ENCODE peak calls at places on chromosomes 13 and 19, in four cellular contexts. V is HepG2, L is OCI-LY7, A is DND-41. U is an unnamed sample.

GRCh38 chr13:98768522-98768921 is 16.1 kb upstream of the SLC15A1 start:
- DNase-seq in V (no peak), L (no peak), A (no peak), U (no peak)

GRCh38 chr13:112895521-112896465 is 73.2 kb upstream of the MCF2L start:
- DNase-seq in V (no peak), L (no peak), A (no peak), U (no peak)

GRCh38 chr13:98779695-98780094 is 27.2 kb upstream of the SLC15A1 start:
- DNase-seq in V (no peak), L (no peak), A (no peak), U (no peak)

GRCh38 chr19:13155472-13156284 is 5.5 kb downstream of the IER2 start:
- DNase-seq in V (peak; percentile 69), L (peak; percentile 91), A (peak; percentile 89), U (peak; percentile 65)

GRCh38 chr13:36115306-36115705 is 15.9 kb downstream of the DCLK1 start:
- DNase-seq in V (no peak), L (no peak), A (no peak), U (no peak)

GRCh38 chr13:30659980-30660379 is 42.3 kb downstream of the USPL1 start:
- DNase-seq in V (no peak), L (peak; percentile 23), A (no peak), U (peak; percentile 8)

GRCh38 chr19:41871573-41872383 is 5.3 kb upstream of the CD79A start:
- DNase-seq in V (no peak), L (peak; percentile 83), A (peak; percentile 94), U (no peak)

GRCh38 chr13:48295271-48295670 is 8.3 kb upstream of the RB1 start:
- DNase-seq in V (no peak), L (no peak), A (no peak), U (no peak)

GRCh38 chr13:44151474-44151873 is 222.2 kb upstream of the SERP2 start:
- DNase-seq in V (no peak), L (no peak), A (no peak), U (no peak)

GRCh38 chr13:108326318-108326717 is 56.8 kb downstream of the TNFSF13B start:
- DNase-seq in V (peak; percentile 13), L (peak; percentile 66), A (no peak), U (no peak)

DNA sequence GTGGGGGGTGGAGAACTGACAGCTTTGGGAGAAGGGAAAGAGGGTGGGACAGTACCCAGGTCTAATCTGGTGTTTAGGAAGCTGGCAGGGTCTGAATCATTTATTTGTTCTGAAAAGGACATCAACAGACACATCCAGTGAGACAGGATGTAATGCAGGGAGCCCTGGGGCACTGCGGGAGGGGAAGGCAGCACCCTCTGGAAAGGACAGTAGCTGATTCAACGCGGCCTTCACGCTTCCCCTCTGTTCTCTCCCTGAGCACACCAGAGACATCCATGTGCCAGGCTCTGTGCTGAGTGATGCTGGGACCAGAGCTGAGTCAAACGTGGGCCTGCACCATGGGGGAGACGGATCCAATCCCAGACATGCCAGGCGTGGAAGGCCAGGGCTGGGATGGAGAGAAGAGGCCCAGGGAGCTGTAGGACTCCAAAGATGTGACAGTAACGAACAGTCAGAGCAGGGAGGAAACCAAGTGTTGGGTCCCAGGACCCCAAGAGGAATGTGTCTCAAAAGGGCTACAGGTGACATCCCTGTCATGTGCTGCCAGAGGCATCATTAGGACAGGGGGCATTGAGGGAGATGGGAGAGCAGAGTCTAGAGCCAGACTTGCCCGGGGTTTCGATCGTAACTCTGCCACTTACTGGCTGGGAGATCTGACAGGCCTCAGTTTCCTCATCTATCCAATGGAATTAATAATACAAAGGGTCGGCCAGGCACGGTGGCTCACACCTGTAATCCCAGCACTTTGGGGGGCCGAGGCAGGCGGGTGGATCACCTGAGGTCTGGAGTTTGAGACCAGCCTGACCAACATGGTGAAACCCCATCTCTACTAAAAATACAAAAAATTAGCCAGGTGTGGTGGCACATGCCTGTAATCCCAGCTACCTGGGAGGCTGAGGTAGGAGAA is 1.7 kb downstream of the ETFB start:
- DNase-seq in V (peak; percentile 76), L (no peak), A (no peak), U (peak; percentile 37)
- H3K4me2 ChIP-seq in V (peak overlapping the region; percentile 100), L (peak overlapping the region; percentile 11), A (peak overlapping the region; percentile 43), U (peak overlapping the region; percentile 6)

GRCh38 chr13:73059460-73060250 is 850 bp downstream of the KLF5 start:
- DNase-seq in V (peak; percentile 52), L (peak; percentile 20), A (peak; percentile 54), U (peak; percentile 55)

GRCh38 chr13:73058741-73059459 is at the start of gene KLF5:
- DNase-seq in V (peak; percentile 85), L (peak; percentile 82), A (peak; percentile 95), U (peak; percentile 99)

GRCh38 chr13:73056054-73056962 is 2.5 kb upstream of the KLF5 start:
- DNase-seq in V (peak; percentile 70), L (no peak), A (no peak), U (peak; percentile 61)

GRCh38 chr13:73058432-73058740 is 419 bp upstream of the KLF5 start:
- DNase-seq in V (no peak), L (no peak), A (no peak), U (no peak)

GRCh38 chr13:73057284-73058025 is 1.4 kb upstream of the KLF5 start:
- DNase-seq in V (no peak), L (no peak), A (no peak), U (no peak)
- H3K4me2 ChIP-seq in V (peak overlapping the region; percentile 83), L (no peak overlapping the region), A (no peak overlapping the region), U (peak overlapping the region; percentile 85)

DNA sequence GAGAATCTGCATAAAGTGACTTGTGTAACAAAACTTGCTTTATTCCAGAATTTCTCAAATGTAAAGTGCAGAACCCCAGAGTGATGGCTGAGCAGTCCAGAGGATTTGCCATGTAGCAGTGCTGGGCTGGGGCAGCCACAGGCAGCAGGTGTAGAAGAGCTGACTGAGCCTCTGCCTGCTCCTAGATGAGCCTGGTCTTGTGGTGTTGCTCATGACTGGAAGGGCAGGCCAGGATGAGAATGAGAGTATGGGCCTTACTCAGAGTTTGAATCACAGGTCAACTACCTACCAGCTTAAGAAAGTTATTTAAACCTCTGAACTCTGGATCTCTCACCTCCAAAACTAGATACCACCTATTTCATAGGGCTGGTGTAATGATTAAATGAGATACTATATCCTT is 2.9 kb upstream of the C13orf42 start:
- DNase-seq in V (no peak), L (no peak), A (no peak), U (peak; percentile 6)
- H3K4me2 ChIP-seq in V (no peak overlapping the region), L (no peak overlapping the region), A (no peak overlapping the region), U (no peak overlapping the region)

DNA sequence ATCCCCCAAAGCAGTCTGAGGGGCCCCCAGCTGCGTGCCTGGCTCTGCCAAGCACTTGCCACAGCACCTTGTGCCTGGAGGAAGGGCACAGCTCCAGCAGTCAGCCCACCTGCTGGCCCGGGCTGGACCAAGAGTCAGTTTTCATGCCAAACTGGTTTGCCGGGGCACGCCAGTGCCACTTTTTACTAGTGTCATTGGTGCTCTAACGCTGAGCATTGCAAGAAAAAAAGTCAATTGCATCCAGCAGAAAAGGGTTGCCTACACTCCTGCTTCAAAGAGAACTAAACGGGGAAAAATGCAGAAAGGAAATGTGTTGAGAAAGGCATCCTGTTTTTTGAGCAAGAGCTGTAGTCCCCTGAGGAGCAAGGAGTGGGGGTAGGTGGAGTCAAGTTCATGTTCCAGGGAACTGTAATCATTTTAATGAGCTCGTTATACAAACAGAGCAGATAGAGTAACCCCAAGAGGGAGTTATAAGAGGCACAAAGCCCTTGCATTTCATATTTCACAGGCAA is 68.4 kb downstream of the F2RL3 start:
- DNase-seq in V (no peak), L (no peak), A (no peak), U (peak; percentile 5)
- H3K4me2 ChIP-seq in V (no peak overlapping the region), L (peak overlapping the region; percentile 24), A (no peak overlapping the region), U (peak overlapping the region; percentile 22)

DNA sequence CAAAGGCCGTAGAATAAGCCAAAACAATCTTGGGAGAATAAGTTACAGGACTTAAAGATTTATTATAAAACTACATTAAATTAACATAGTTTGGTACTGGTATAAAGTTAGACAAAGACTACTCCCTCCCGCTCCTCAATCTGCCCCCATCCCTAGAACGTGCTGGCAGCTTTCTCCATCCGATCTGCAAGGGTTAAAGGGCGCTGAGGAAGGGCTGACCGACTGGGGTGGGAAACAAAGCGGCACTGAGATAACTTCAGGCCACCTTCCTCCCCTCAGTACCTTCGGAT is 811 bp upstream of the SUGT1 start:
- DNase-seq in V (no peak), L (no peak), A (no peak), U (no peak)
- H3K4me2 ChIP-seq in V (peak overlapping the region; percentile 80), L (peak overlapping the region; percentile 78), A (peak overlapping the region; percentile 80), U (peak overlapping the region; percentile 97)

GRCh38 chr13:62302341-62302740 is 886.7 kb upstream of the PCDH20 start:
- DNase-seq in V (no peak), L (no peak), A (no peak), U (no peak)

GRCh38 chr13:62300021-62300420 is 884.4 kb upstream of the PCDH20 start:
- DNase-seq in V (no peak), L (no peak), A (no peak), U (no peak)

GRCh38 chr13:62309904-62310303 is 894.3 kb upstream of the PCDH20 start:
- DNase-seq in V (no peak), L (no peak), A (no peak), U (no peak)

DNA sequence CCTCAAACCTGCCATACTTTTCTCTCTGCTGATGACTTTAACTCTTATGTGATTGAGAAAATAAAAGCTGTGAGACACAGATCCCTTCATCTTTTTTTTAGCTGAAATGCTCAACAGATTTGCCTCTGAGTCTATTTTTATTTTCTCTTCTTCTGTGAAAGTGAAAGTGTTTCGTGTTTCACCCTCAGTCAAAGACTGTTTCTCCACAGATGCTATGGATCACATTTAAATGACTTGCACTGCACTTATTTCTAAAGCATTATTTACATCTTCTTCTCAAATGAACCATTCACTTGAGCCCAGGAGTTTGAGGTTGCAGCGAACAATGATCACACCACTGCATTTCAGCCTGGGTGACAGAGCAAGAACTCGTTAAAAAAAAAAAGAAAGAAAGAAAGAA is 890.1 kb upstream of the PCDH20 start:
- DNase-seq in V (no peak), L (peak; percentile 58), A (no peak), U (no peak)
- H3K4me2 ChIP-seq in V (no peak overlapping the region), L (peak overlapping the region; percentile 73), A (no peak overlapping the region), U (no peak overlapping the region)

DNA sequence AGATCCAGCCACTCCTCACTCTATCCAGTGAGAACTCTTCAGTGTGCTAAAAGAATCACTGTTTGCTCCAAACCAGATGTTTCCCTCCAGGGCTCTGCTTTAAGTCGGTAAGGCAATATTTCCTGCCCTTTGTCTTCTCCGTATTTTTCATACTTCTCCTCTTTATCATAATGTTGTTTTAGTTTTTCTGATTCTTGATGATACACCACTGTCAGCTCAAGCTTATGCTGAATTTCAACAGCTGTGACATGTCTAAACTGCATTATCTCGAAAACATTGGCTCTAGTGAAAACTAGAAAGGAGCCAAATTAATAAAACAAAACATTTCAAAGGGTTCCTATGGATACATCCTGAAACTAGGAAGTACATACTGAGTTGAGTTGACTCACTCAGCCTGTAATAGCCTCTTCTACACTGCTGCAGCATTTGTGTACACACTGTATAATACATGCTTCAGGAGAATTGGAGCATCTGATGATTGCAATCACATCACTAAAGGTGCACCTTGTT is 39.8 kb downstream of the GPR180 start:
- DNase-seq in V (no peak), L (no peak), A (no peak), U (peak; percentile 86)
- H3K4me2 ChIP-seq in V (no peak overlapping the region), L (no peak overlapping the region), A (no peak overlapping the region), U (peak overlapping the region; percentile 87)

U was measured in mammary epithelial cell.